ENCODE peak calls at places on chromosomes 2 and 18, in eight cellular contexts. N is AG10803; H is tibial nerve; W is lower lobe of right lung; E is CD8-positive, alpha-beta T cell; O is cardiac fibroblast; A is ovary; Z is bronchial epithelial cell. C is an unnamed sample.

GRCh38 chr2:40458271-40458794 is 6.4 kb upstream of the SLC8A1 start:
- DNase-seq in O (no peak), A (no peak), Z (no peak), H (no peak), W (no peak), N (no peak), E (no peak), C (no peak)

GRCh38 chr18:31225668-31226067 is 63.0 kb upstream of the DSC1 start:
- DNase-seq in E (no peak), H (no peak), N (no peak), Z (no peak), O (peak), W (no peak), A (no peak), C (no peak)

GRCh38 chr2:3447789-3448317 is 68.4 kb downstream of the TRAPPC12 start:
- DNase-seq in E (no peak), Z (no peak), N (no peak), H (no peak), W (no peak), A (no peak), O (peak), C (no peak)

GRCh38 chr2:181105562-181105961 is 125.2 kb downstream of the UBE2E3 start:
- DNase-seq in E (no peak), Z (peak), O (no peak), H (no peak), W (no peak), A (no peak), N (no peak), C (no peak)

GRCh38 chr2:102082591-102083586 is 59.7 kb upstream of the IL1R1 start:
- DNase-seq in O (peak), N (peak), A (peak), E (peak), Z (peak), W (no peak), H (peak), C (peak)

GRCh38 chr18:50817898-50818250 is 1.9 kb downstream of the MRO start:
- DNase-seq in Z (no peak), E (no peak), O (peak), H (peak), N (peak), A (no peak), W (no peak), C (no peak)

GRCh38 chr2:85983766-85984165 is 95.0 kb upstream of the ST3GAL5 start:
- DNase-seq in N (no peak), W (no peak), O (no peak), A (no peak), Z (no peak), H (no peak), E (no peak), C (no peak)

GRCh38 chr2:216059233-216059834 is 22.3 kb downstream of the PECR start:
- DNase-seq in N (no peak), O (no peak), A (no peak), E (no peak), Z (peak), W (no peak), H (no peak), C (peak)

GRCh38 chr2:43051316-43051715 is 175.1 kb downstream of the ZFP36L2 start:
- DNase-seq in W (no peak), N (no peak), O (peak), H (no peak), A (peak), E (peak), Z (peak), C (no peak)

GRCh38 chr2:33291278-33292013 is 185.0 kb upstream of the RASGRP3 start:
- DNase-seq in Z (peak), O (peak), E (no peak), H (no peak), W (no peak), A (no peak), N (peak), C (no peak)

GRCh38 chr2:45283764-45284620 is 274.7 kb upstream of the SIX2 start:
- DNase-seq in E (no peak), O (peak), A (no peak), Z (peak), H (no peak), N (peak), W (no peak), C (no peak)

GRCh38 chr2:113080134-113080533 is 12.4 kb downstream of the IL1F10 start:
- DNase-seq in W (peak), E (peak), A (no peak), Z (peak), N (peak), H (peak), O (peak), C (peak)

GRCh38 chr2:1728821-1729220 is 15.5 kb downstream of the PXDN start:
- DNase-seq in O (no peak), N (no peak), E (no peak), A (no peak), W (peak), H (no peak), Z (peak), C (no peak)

GRCh38 chr2:5360081-5360480 is 332.1 kb upstream of the SOX11 start:
- DNase-seq in A (no peak), W (no peak), Z (no peak), N (no peak), E (no peak), O (no peak), H (no peak), C (no peak)

GRCh38 chr2:97210336-97210735 is 97.4 kb downstream of the ANKRD36 start:
- DNase-seq in E (no peak), W (no peak), A (no peak), H (no peak), N (no peak), O (no peak), Z (no peak), C (no peak)

GRCh38 chr18:79766308-79766707 is 31.4 kb upstream of the KCNG2 start:
- DNase-seq in N (no peak), H (no peak), W (peak), O (no peak), E (no peak), A (no peak), Z (no peak), C (no peak)

GRCh38 chr2:52749764-52750163 is 1017.8 kb upstream of the CHAC2 start:
- DNase-seq in Z (no peak), A (no peak), N (no peak), H (no peak), E (no peak), O (no peak), W (no peak), C (no peak)

GRCh38 chr2:135744761-135745314 is 3.2 kb downstream of the UBXN4 start:
- DNase-seq in E (no peak), H (no peak), Z (peak), O (peak), W (no peak), N (peak), A (no peak), C (peak)

GRCh38 chr2:36433311-36434217 is 78.0 kb downstream of the CRIM1 start:
- DNase-seq in A (peak), E (no peak), N (peak), O (peak), W (no peak), H (peak), Z (peak), C (no peak)

GRCh38 chr2:234986866-234987720 is 35.3 kb downstream of the SH3BP4 start:
- DNase-seq in N (no peak), O (no peak), A (no peak), H (no peak), E (no peak), Z (no peak), W (no peak), C (no peak)

GRCh38 chr2:224025874-224026273 is 13.2 kb downstream of the SERPINE2 start:
- DNase-seq in E (peak), Z (no peak), N (no peak), A (no peak), W (no peak), O (no peak), H (no peak), C (peak)

GRCh38 chr2:27085670-27086089 is 892 bp upstream of the KHK start:
- DNase-seq in E (peak), W (peak), O (peak), N (peak), Z (peak), A (peak), H (peak), C (peak)

GRCh38 chr2:55014962-55015939 is 35.0 kb downstream of the RTN4 start:
- DNase-seq in Z (peak), A (no peak), O (peak), N (peak), H (peak), W (no peak), E (peak), C (peak)

GRCh38 chr2:137672961-137673552 is 291.2 kb upstream of the HNMT start:
- DNase-seq in Z (no peak), H (no peak), N (no peak), W (no peak), O (no peak), A (no peak), E (no peak), C (no peak)

GRCh38 chr18:36095936-36096519 is 28.7 kb upstream of the RPRD1A start:
- DNase-seq in O (peak), Z (peak), N (peak), A (no peak), W (no peak), E (no peak), H (no peak), C (peak)

GRCh38 chr2:64685430-64685829 is 31.7 kb upstream of the SERTAD2 start:
- DNase-seq in W (no peak), A (no peak), O (peak), N (peak), H (no peak), E (no peak), Z (peak), C (no peak)
- H3K4me3 ChIP-seq in W (no peak), A (no peak), O (no peak), N (no peak), H (no peak), E (no peak), Z (no peak), C (no peak)

GRCh38 chr18:9673296-9674251 is 34.5 kb upstream of the RAB31 start:
- DNase-seq in H (peak), N (peak), O (peak), W (peak), Z (peak), E (no peak), A (no peak), C (peak)
- TF ChIP-seq CTCF in H (no peak), N (peak), O (peak), W (peak), Z (peak), E (no peak), A (no peak), C (peak)

DNA sequence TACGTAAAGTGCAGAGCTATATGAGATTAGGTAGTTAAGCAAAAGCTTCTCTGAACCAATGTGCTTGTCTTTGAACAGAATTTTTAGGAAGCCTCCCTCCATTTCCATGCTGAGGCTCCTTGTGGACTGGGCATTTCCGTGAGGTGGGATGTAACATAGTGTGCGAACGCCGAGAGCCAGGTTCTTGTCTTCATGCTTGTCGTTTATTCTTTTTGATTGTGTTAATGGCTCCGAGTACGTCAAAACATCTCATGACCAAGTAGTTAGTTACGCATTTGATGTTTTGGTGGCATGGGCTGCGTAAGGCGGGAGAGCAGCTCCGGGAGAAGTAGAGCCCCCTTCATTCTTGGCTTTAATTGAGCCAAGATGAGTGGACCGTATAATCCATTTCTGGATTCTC is 32.9 kb downstream of the DGKD start:
- DNase-seq in A (peak), O (no peak), Z (no peak), N (no peak), W (no peak), H (no peak), E (no peak), C (no peak)
- H3K4me3 ChIP-seq in A (peak), O (no peak), Z (no peak), N (no peak), W (peak), H (peak), E (peak), C (peak)

GRCh38 chr2:46988733-46989481 is 73.3 kb upstream of the MCFD2 start:
- DNase-seq in A (peak), N (peak), H (no peak), W (no peak), E (no peak), O (no peak), Z (no peak), C (no peak)
- TF ChIP-seq CTCF in A (no peak), N (no peak), H (no peak), W (no peak), E (no peak), O (no peak), Z (no peak), C (no peak)

GRCh38 chr2:125405816-125406215 is 1250.1 kb upstream of the GYPC start:
- DNase-seq in N (peak), E (no peak), O (peak), W (no peak), A (no peak), H (no peak), Z (peak), C (no peak)
- H3K4me3 ChIP-seq in N (no peak), E (no peak), O (no peak), W (no peak), A (no peak), H (no peak), Z (no peak), C (no peak)

GRCh38 chr18:74353169-74353775 is 37.6 kb downstream of the C18orf63 start:
- DNase-seq in O (peak), E (peak), A (no peak), W (no peak), Z (peak), H (peak), N (peak), C (peak)
- TF ChIP-seq CTCF in O (peak), E (peak), A (no peak), W (peak), Z (peak), H (peak), N (peak), C (peak)

GRCh38 chr2:203708846-203709815 is 2.7 kb downstream of the CD28 start:
- DNase-seq in N (no peak), O (peak), E (no peak), Z (no peak), A (no peak), H (no peak), W (no peak), C (no peak)

GRCh38 chr2:203710211-203710610 is 3.8 kb downstream of the CD28 start:
- DNase-seq in N (no peak), E (no peak), A (no peak), W (no peak), Z (no peak), H (no peak), O (no peak), C (no peak)

GRCh38 chr2:203705184-203705583 is 1.3 kb upstream of the CD28 start:
- DNase-seq in E (peak), O (no peak), W (no peak), N (no peak), A (no peak), Z (no peak), H (no peak), C (no peak)

GRCh38 chr2:203707530-203707929 is 1.1 kb downstream of the CD28 start:
- DNase-seq in W (no peak), O (no peak), E (peak), A (no peak), Z (no peak), H (no peak), N (no peak), C (no peak)

GRCh38 chr2:203706403-203706802 is at the start of gene CD28:
- DNase-seq in O (no peak), N (no peak), A (no peak), W (no peak), H (peak), Z (no peak), E (peak), C (peak)
- H3K4me3 ChIP-seq in O (no peak), N (no peak), A (no peak), W (peak), H (no peak), Z (no peak), E (peak), C (peak)

GRCh38 chr2:126399001-126399400 is 257.0 kb upstream of the GYPC start:
- DNase-seq in O (no peak), A (no peak), W (no peak), E (no peak), H (no peak), N (no peak), Z (no peak), C (peak)
- TF ChIP-seq CTCF in O (no peak), A (no peak), W (no peak), E (no peak), H (no peak), N (no peak), Z (no peak), C (peak)

GRCh38 chr2:8231909-8232308 is 449.9 kb upstream of the ID2 start:
- DNase-seq in E (no peak), O (no peak), A (no peak), W (no peak), N (no peak), H (no peak), Z (no peak), C (no peak)

GRCh38 chr2:8225798-8226197 is 456.1 kb upstream of the ID2 start:
- DNase-seq in E (no peak), O (no peak), H (no peak), A (no peak), W (no peak), N (no peak), Z (no peak), C (no peak)

GRCh38 chr2:8230466-8230865 is 451.4 kb upstream of the ID2 start:
- DNase-seq in W (no peak), A (no peak), N (no peak), E (no peak), O (no peak), Z (no peak), H (no peak), C (no peak)

GRCh38 chr2:8225257-8225656 is 456.6 kb upstream of the ID2 start:
- DNase-seq in H (no peak), Z (no peak), A (peak), N (no peak), W (no peak), O (no peak), E (no peak), C (no peak)

GRCh38 chr2:8229546-8229986 is 452.3 kb upstream of the ID2 start:
- DNase-seq in Z (peak), E (peak), W (peak), A (peak), O (peak), N (peak), H (peak), C (peak)
- H3K4me3 ChIP-seq in Z (no peak), E (no peak), W (peak), A (no peak), O (no peak), N (no peak), H (no peak), C (no peak)